ENCODE peak calls at places on chromosomes 12 and 14, in five cellular contexts. J is NCI-H146, X is body of pancreas, C is progenitor cell of endocrine pancreas, A is T-helper 1 cell. I is an unnamed sample.

GRCh38 chr12:89750821-89751227 is 42.2 kb upstream of the ATP2B1 start:
- DNase-seq in A (no peak), J (no peak), C (no peak), X (no peak), I (no peak)

GRCh38 chr12:47910486-47910885 is 5.7 kb upstream of the VDR start:
- DNase-seq in C (no peak), X (no peak), A (no peak), J (no peak), I (no peak)

GRCh38 chr12:24719293-24719721 is 229.6 kb downstream of the BCAT1 start:
- DNase-seq in C (no peak), J (no peak), A (no peak), X (no peak), I (no peak)

GRCh38 chr14:61196792-61197191 is 84.3 kb downstream of the TMEM30B start:
- DNase-seq in A (no peak), C (no peak), J (peak), X (no peak), I (no peak)

GRCh38 chr12:53560912-53561589 is 53.8 kb upstream of the NPFF start:
- DNase-seq in J (no peak), A (no peak), C (no peak), X (no peak), I (no peak)

GRCh38 chr14:72629534-72629933 is 264.4 kb downstream of the DPF3 start:
- DNase-seq in A (no peak), X (no peak), J (no peak), C (no peak), I (no peak)

GRCh38 chr12:53495903-53496751 is 3.1 kb downstream of the MAP3K12 start:
- DNase-seq in C (no peak), X (no peak), A (no peak), J (no peak), I (no peak)

GRCh38 chr12:45354399-45354798 is 138.5 kb downstream of the ANO6 start:
- DNase-seq in X (no peak), A (no peak), C (no peak), J (no peak), I (no peak)

GRCh38 chr14:69789118-69789640 is 7.9 kb downstream of the SLC10A1 start:
- DNase-seq in A (no peak), X (no peak), C (no peak), J (no peak), I (no peak)

GRCh38 chr12:18690653-18691052 is 47.2 kb downstream of the PLCZ1 start:
- DNase-seq in A (no peak), J (no peak), C (no peak), X (no peak), I (no peak)

GRCh38 chr12:93103154-93103553 is 174.1 kb upstream of the EEA1 start:
- DNase-seq in C (no peak), X (no peak), J (no peak), A (no peak), I (no peak)

GRCh38 chr14:91754819-91755218 is 22.9 kb upstream of the CATSPERB start:
- DNase-seq in X (peak), J (no peak), A (no peak), C (no peak), I (no peak)

GRCh38 chr14:90508536-90509254 is 111.9 kb downstream of the CALM1 start:
- DNase-seq in J (no peak), C (no peak), A (no peak), X (peak), I (no peak)

GRCh38 chr12:115660211-115660805 is 617.2 kb downstream of the MED13L start:
- DNase-seq in J (no peak), A (no peak), X (no peak), C (no peak), I (no peak)

GRCh38 chr14:56686416-56686815 is 106.8 kb downstream of the TMEM260 start:
- DNase-seq in C (no peak), J (peak), A (no peak), X (peak), I (no peak)

GRCh38 chr12:107327783-107328182 is 234.4 kb upstream of the CRY1 start:
- DNase-seq in C (no peak), X (no peak), J (no peak), A (no peak), I (no peak)

GRCh38 chr12:2248087-2248900 is 195.5 kb downstream of the CACNA1C start:
- DNase-seq in C (no peak), X (no peak), A (no peak), J (no peak), I (no peak)

GRCh38 chr14:100263141-100263540 is 24.2 kb downstream of the YY1 start:
- DNase-seq in X (no peak), C (no peak), A (no peak), J (no peak), I (no peak)

GRCh38 chr12:6465467-6466183 is 4.9 kb downstream of the VAMP1 start:
- DNase-seq in A (no peak), C (peak), X (peak), J (peak), I (no peak)

GRCh38 chr12:9115731-9116689 is at the start of gene A2M:
- DNase-seq in X (no peak), C (no peak), A (no peak), J (no peak), I (no peak)

GRCh38 chr14:64213079-64213478 is 81.1 kb downstream of the ESR2 start:
- DNase-seq in J (no peak), X (no peak), C (no peak), A (no peak), I (no peak)

GRCh38 chr12:117032593-117033381 is 66.4 kb downstream of the TESC start:
- DNase-seq in J (no peak), X (peak), C (no peak), A (no peak), I (no peak)

GRCh38 chr14:52883658-52884057 is 67.2 kb downstream of the FERMT2 start:
- DNase-seq in A (no peak), C (no peak), J (no peak), X (no peak), I (no peak)

GRCh38 chr14:94372021-94372605 is 16.3 kb downstream of the SERPINA1 start:
- DNase-seq in C (no peak), A (no peak), J (no peak), X (no peak), I (no peak)

GRCh38 chr14:68380304-68380840 is 412.5 kb downstream of the ZFP36L1 start:
- DNase-seq in A (no peak), X (no peak), J (no peak), C (no peak), I (no peak)

I was measured in T-helper 2 cell.